ENCODE peak calls at places on chromosomes 2 and 18, in ten cellular contexts. One of them, this sample, is unnamed.

GRCh38 chr2:8594731-8595427 is 87.0 kb upstream of the ID2 start:
- DNase-seq in GM10248: no peak
- DNase-seq in NCI-H2081: no peak
- DNase-seq in T1000: no peak
- DNase-seq in activated CD8-positive, alpha-beta T cell treated with anti-CD3 and anti-CD28 coated beads for 36 hours: no peak
- DNase-seq in activated naive CD4-positive, alpha-beta T cell treated with Interleukin-2 at 50 U/mL for 16 hours: no peak
- DNase-seq in activated CD4-positive, alpha-beta T cell treated with anti-CD3 and anti-CD28 coated beads, Interleukin-2, amount 50 U/mL, for 1 hour: no peak
- DNase-seq in fibroblast of pulmonary artery: no peak
- DNase-seq in GM19239: no peak
- DNase-seq in HEK293T: no peak
- DNase-seq in this sample: no peak

GRCh38 chr18:35920623-35921022 is 51.9 kb upstream of the RMP24 start:
- DNase-seq in activated CD4-positive, alpha-beta T cell treated with anti-CD3 and anti-CD28 coated beads, Interleukin-2, amount 50 U/mL, for 1 hour: no peak
- DNase-seq in fibroblast of pulmonary artery: no peak
- DNase-seq in HEK293T: no peak
- DNase-seq in activated CD8-positive, alpha-beta T cell treated with anti-CD3 and anti-CD28 coated beads for 36 hours: no peak
- DNase-seq in T1000: no peak
- DNase-seq in activated naive CD4-positive, alpha-beta T cell treated with Interleukin-2 at 50 U/mL for 16 hours: no peak
- DNase-seq in NCI-H2081: no peak
- DNase-seq in GM19239: no peak
- DNase-seq in GM10248: no peak
- DNase-seq in this sample: peak

GRCh38 chr2:159010340-159010739 is 41.9 kb downstream of the TANC1 start:
- DNase-seq in activated CD4-positive, alpha-beta T cell treated with anti-CD3 and anti-CD28 coated beads, Interleukin-2, amount 50 U/mL, for 1 hour: no peak
- DNase-seq in fibroblast of pulmonary artery: peak
- DNase-seq in NCI-H2081: no peak
- DNase-seq in GM10248: no peak
- DNase-seq in T1000: no peak
- DNase-seq in HEK293T: no peak
- DNase-seq in GM19239: no peak
- DNase-seq in activated CD8-positive, alpha-beta T cell treated with anti-CD3 and anti-CD28 coated beads for 36 hours: peak
- DNase-seq in activated naive CD4-positive, alpha-beta T cell treated with Interleukin-2 at 50 U/mL for 16 hours: no peak
- DNase-seq in this sample: no peak

GRCh38 chr2:156672569-156673270 is 236.5 kb downstream of the GPD2 start:
- DNase-seq in activated naive CD4-positive, alpha-beta T cell treated with Interleukin-2 at 50 U/mL for 16 hours: no peak
- DNase-seq in GM10248: no peak
- DNase-seq in T1000: no peak
- DNase-seq in activated CD4-positive, alpha-beta T cell treated with anti-CD3 and anti-CD28 coated beads, Interleukin-2, amount 50 U/mL, for 1 hour: no peak
- DNase-seq in activated CD8-positive, alpha-beta T cell treated with anti-CD3 and anti-CD28 coated beads for 36 hours: no peak
- DNase-seq in GM19239: no peak
- DNase-seq in NCI-H2081: no peak
- DNase-seq in fibroblast of pulmonary artery: no peak
- DNase-seq in HEK293T: no peak
- DNase-seq in this sample: no peak

GRCh38 chr2:199696048-199696447 is 154.9 kb downstream of the FTCDNL1 start:
- DNase-seq in T1000: no peak
- DNase-seq in activated naive CD4-positive, alpha-beta T cell treated with Interleukin-2 at 50 U/mL for 16 hours: no peak
- DNase-seq in HEK293T: no peak
- DNase-seq in NCI-H2081: no peak
- DNase-seq in activated CD4-positive, alpha-beta T cell treated with anti-CD3 and anti-CD28 coated beads, Interleukin-2, amount 50 U/mL, for 1 hour: no peak
- DNase-seq in GM10248: no peak
- DNase-seq in activated CD8-positive, alpha-beta T cell treated with anti-CD3 and anti-CD28 coated beads for 36 hours: no peak
- DNase-seq in fibroblast of pulmonary artery: no peak
- DNase-seq in GM19239: no peak
- DNase-seq in this sample: no peak

GRCh38 chr2:33505966-33506365 is 29.5 kb downstream of the RASGRP3 start:
- DNase-seq in activated CD4-positive, alpha-beta T cell treated with anti-CD3 and anti-CD28 coated beads, Interleukin-2, amount 50 U/mL, for 1 hour: no peak
- DNase-seq in HEK293T: no peak
- DNase-seq in GM10248: no peak
- DNase-seq in activated naive CD4-positive, alpha-beta T cell treated with Interleukin-2 at 50 U/mL for 16 hours: no peak
- DNase-seq in T1000: no peak
- DNase-seq in GM19239: no peak
- DNase-seq in NCI-H2081: no peak
- DNase-seq in activated CD8-positive, alpha-beta T cell treated with anti-CD3 and anti-CD28 coated beads for 36 hours: no peak
- DNase-seq in fibroblast of pulmonary artery: no peak
- DNase-seq in this sample: no peak

GRCh38 chr2:567865-568638 is 109.2 kb downstream of the TMEM18 start:
- DNase-seq in NCI-H2081: no peak
- DNase-seq in HEK293T: no peak
- DNase-seq in activated naive CD4-positive, alpha-beta T cell treated with Interleukin-2 at 50 U/mL for 16 hours: no peak
- DNase-seq in activated CD8-positive, alpha-beta T cell treated with anti-CD3 and anti-CD28 coated beads for 36 hours: no peak
- DNase-seq in GM19239: no peak
- DNase-seq in activated CD4-positive, alpha-beta T cell treated with anti-CD3 and anti-CD28 coated beads, Interleukin-2, amount 50 U/mL, for 1 hour: no peak
- DNase-seq in T1000: no peak
- DNase-seq in GM10248: no peak
- DNase-seq in fibroblast of pulmonary artery: peak
- DNase-seq in this sample: no peak

GRCh38 chr2:239466046-239466754 is 65.4 kb upstream of the HDAC4 start:
- DNase-seq in HEK293T: no peak
- DNase-seq in GM10248: no peak
- DNase-seq in T1000: no peak
- DNase-seq in activated CD8-positive, alpha-beta T cell treated with anti-CD3 and anti-CD28 coated beads for 36 hours: no peak
- DNase-seq in NCI-H2081: no peak
- DNase-seq in activated CD4-positive, alpha-beta T cell treated with anti-CD3 and anti-CD28 coated beads, Interleukin-2, amount 50 U/mL, for 1 hour: no peak
- DNase-seq in activated naive CD4-positive, alpha-beta T cell treated with Interleukin-2 at 50 U/mL for 16 hours: no peak
- DNase-seq in GM19239: no peak
- DNase-seq in fibroblast of pulmonary artery: no peak
- DNase-seq in this sample: peak

GRCh38 chr2:10597956-10598355 is 91.8 kb downstream of the NOL10 start:
- DNase-seq in fibroblast of pulmonary artery: no peak
- DNase-seq in activated CD4-positive, alpha-beta T cell treated with anti-CD3 and anti-CD28 coated beads, Interleukin-2, amount 50 U/mL, for 1 hour: no peak
- DNase-seq in NCI-H2081: no peak
- DNase-seq in GM10248: no peak
- DNase-seq in GM19239: no peak
- DNase-seq in activated CD8-positive, alpha-beta T cell treated with anti-CD3 and anti-CD28 coated beads for 36 hours: no peak
- DNase-seq in HEK293T: no peak
- DNase-seq in T1000: no peak
- DNase-seq in activated naive CD4-positive, alpha-beta T cell treated with Interleukin-2 at 50 U/mL for 16 hours: no peak
- DNase-seq in this sample: no peak

GRCh38 chr2:177735318-177735803 is 337.2 kb downstream of the PDE11A start:
- DNase-seq in T1000: no peak
- DNase-seq in activated CD8-positive, alpha-beta T cell treated with anti-CD3 and anti-CD28 coated beads for 36 hours: no peak
- DNase-seq in activated naive CD4-positive, alpha-beta T cell treated with Interleukin-2 at 50 U/mL for 16 hours: no peak
- DNase-seq in NCI-H2081: no peak
- DNase-seq in fibroblast of pulmonary artery: no peak
- DNase-seq in HEK293T: no peak
- DNase-seq in GM10248: no peak
- DNase-seq in activated CD4-positive, alpha-beta T cell treated with anti-CD3 and anti-CD28 coated beads, Interleukin-2, amount 50 U/mL, for 1 hour: no peak
- DNase-seq in GM19239: no peak
- DNase-seq in this sample: no peak

GRCh38 chr2:57698935-57699449 is 347.6 kb upstream of the VRK2 start:
- DNase-seq in T1000: no peak
- DNase-seq in NCI-H2081: no peak
- DNase-seq in activated CD4-positive, alpha-beta T cell treated with anti-CD3 and anti-CD28 coated beads, Interleukin-2, amount 50 U/mL, for 1 hour: no peak
- DNase-seq in GM19239: no peak
- DNase-seq in fibroblast of pulmonary artery: no peak
- DNase-seq in activated CD8-positive, alpha-beta T cell treated with anti-CD3 and anti-CD28 coated beads for 36 hours: no peak
- DNase-seq in activated naive CD4-positive, alpha-beta T cell treated with Interleukin-2 at 50 U/mL for 16 hours: no peak
- DNase-seq in GM10248: no peak
- DNase-seq in HEK293T: no peak
- DNase-seq in this sample: no peak

GRCh38 chr18:33606621-33607020 is 28.6 kb downstream of the ASXL3 start:
- DNase-seq in activated naive CD4-positive, alpha-beta T cell treated with Interleukin-2 at 50 U/mL for 16 hours: no peak
- DNase-seq in GM19239: no peak
- DNase-seq in fibroblast of pulmonary artery: no peak
- DNase-seq in GM10248: no peak
- DNase-seq in NCI-H2081: no peak
- DNase-seq in activated CD4-positive, alpha-beta T cell treated with anti-CD3 and anti-CD28 coated beads, Interleukin-2, amount 50 U/mL, for 1 hour: no peak
- DNase-seq in T1000: no peak
- DNase-seq in activated CD8-positive, alpha-beta T cell treated with anti-CD3 and anti-CD28 coated beads for 36 hours: no peak
- DNase-seq in HEK293T: peak
- DNase-seq in this sample: no peak

GRCh38 chr18:11987527-11987926 is 6.2 kb downstream of the IMPA2 start:
- DNase-seq in GM19239: no peak
- DNase-seq in T1000: no peak
- DNase-seq in GM10248: no peak
- DNase-seq in fibroblast of pulmonary artery: peak
- DNase-seq in NCI-H2081: no peak
- DNase-seq in HEK293T: no peak
- DNase-seq in activated naive CD4-positive, alpha-beta T cell treated with Interleukin-2 at 50 U/mL for 16 hours: no peak
- DNase-seq in activated CD8-positive, alpha-beta T cell treated with anti-CD3 and anti-CD28 coated beads for 36 hours: no peak
- DNase-seq in activated CD4-positive, alpha-beta T cell treated with anti-CD3 and anti-CD28 coated beads, Interleukin-2, amount 50 U/mL, for 1 hour: no peak
- DNase-seq in this sample: no peak

GRCh38 chr18:79200546-79201268 is 131.5 kb downstream of the ATP9B start:
- DNase-seq in GM10248: peak
- DNase-seq in activated naive CD4-positive, alpha-beta T cell treated with Interleukin-2 at 50 U/mL for 16 hours: no peak
- DNase-seq in T1000: no peak
- DNase-seq in fibroblast of pulmonary artery: peak
- DNase-seq in activated CD8-positive, alpha-beta T cell treated with anti-CD3 and anti-CD28 coated beads for 36 hours: peak
- DNase-seq in HEK293T: peak
- DNase-seq in GM19239: no peak
- DNase-seq in NCI-H2081: no peak
- DNase-seq in activated CD4-positive, alpha-beta T cell treated with anti-CD3 and anti-CD28 coated beads, Interleukin-2, amount 50 U/mL, for 1 hour: peak
- DNase-seq in this sample: peak

GRCh38 chr2:20456049-20456665 is 9.3 kb downstream of the RHOB start:
- DNase-seq in GM10248: no peak
- DNase-seq in fibroblast of pulmonary artery: no peak
- DNase-seq in HEK293T: no peak
- DNase-seq in activated naive CD4-positive, alpha-beta T cell treated with Interleukin-2 at 50 U/mL for 16 hours: no peak
- DNase-seq in activated CD8-positive, alpha-beta T cell treated with anti-CD3 and anti-CD28 coated beads for 36 hours: no peak
- DNase-seq in NCI-H2081: no peak
- DNase-seq in GM19239: no peak
- DNase-seq in activated CD4-positive, alpha-beta T cell treated with anti-CD3 and anti-CD28 coated beads, Interleukin-2, amount 50 U/mL, for 1 hour: no peak
- DNase-seq in T1000: no peak
- DNase-seq in this sample: peak

GRCh38 chr2:239110595-239111048 is 262.7 kb downstream of the TWIST2 start:
- DNase-seq in activated CD4-positive, alpha-beta T cell treated with anti-CD3 and anti-CD28 coated beads, Interleukin-2, amount 50 U/mL, for 1 hour: no peak
- DNase-seq in GM10248: no peak
- DNase-seq in activated CD8-positive, alpha-beta T cell treated with anti-CD3 and anti-CD28 coated beads for 36 hours: no peak
- DNase-seq in fibroblast of pulmonary artery: no peak
- DNase-seq in activated naive CD4-positive, alpha-beta T cell treated with Interleukin-2 at 50 U/mL for 16 hours: no peak
- DNase-seq in NCI-H2081: no peak
- DNase-seq in GM19239: no peak
- DNase-seq in HEK293T: no peak
- DNase-seq in T1000: no peak
- DNase-seq in this sample: no peak

GRCh38 chr2:172623249-172623965 is 67.5 kb downstream of the PDK1 start:
- DNase-seq in activated CD4-positive, alpha-beta T cell treated with anti-CD3 and anti-CD28 coated beads, Interleukin-2, amount 50 U/mL, for 1 hour: no peak
- DNase-seq in GM10248: no peak
- DNase-seq in fibroblast of pulmonary artery: peak
- DNase-seq in activated naive CD4-positive, alpha-beta T cell treated with Interleukin-2 at 50 U/mL for 16 hours: no peak
- DNase-seq in HEK293T: no peak
- DNase-seq in activated CD8-positive, alpha-beta T cell treated with anti-CD3 and anti-CD28 coated beads for 36 hours: no peak
- DNase-seq in T1000: no peak
- DNase-seq in GM19239: no peak
- DNase-seq in NCI-H2081: no peak
- DNase-seq in this sample: no peak

GRCh38 chr18:66727991-66728390 is 124.1 kb upstream of the CDH19 start:
- DNase-seq in activated CD4-positive, alpha-beta T cell treated with anti-CD3 and anti-CD28 coated beads, Interleukin-2, amount 50 U/mL, for 1 hour: no peak
- DNase-seq in GM10248: no peak
- DNase-seq in HEK293T: no peak
- DNase-seq in T1000: no peak
- DNase-seq in activated naive CD4-positive, alpha-beta T cell treated with Interleukin-2 at 50 U/mL for 16 hours: no peak
- DNase-seq in activated CD8-positive, alpha-beta T cell treated with anti-CD3 and anti-CD28 coated beads for 36 hours: no peak
- DNase-seq in fibroblast of pulmonary artery: peak
- DNase-seq in NCI-H2081: no peak
- DNase-seq in GM19239: no peak
- DNase-seq in this sample: no peak

GRCh38 chr2:23413641-23414040 is 28.7 kb downstream of the KLHL29 start:
- DNase-seq in NCI-H2081: no peak
- DNase-seq in GM10248: no peak
- DNase-seq in GM19239: no peak
- DNase-seq in T1000: no peak
- DNase-seq in activated CD4-positive, alpha-beta T cell treated with anti-CD3 and anti-CD28 coated beads, Interleukin-2, amount 50 U/mL, for 1 hour: no peak
- DNase-seq in activated naive CD4-positive, alpha-beta T cell treated with Interleukin-2 at 50 U/mL for 16 hours: no peak
- DNase-seq in HEK293T: no peak
- DNase-seq in activated CD8-positive, alpha-beta T cell treated with anti-CD3 and anti-CD28 coated beads for 36 hours: no peak
- DNase-seq in fibroblast of pulmonary artery: no peak
- DNase-seq in this sample: no peak

GRCh38 chr2:8049851-8050571 is 631.8 kb upstream of the ID2 start:
- DNase-seq in HEK293T: no peak
- DNase-seq in GM19239: peak
- DNase-seq in activated CD8-positive, alpha-beta T cell treated with anti-CD3 and anti-CD28 coated beads for 36 hours: peak
- DNase-seq in fibroblast of pulmonary artery: no peak
- DNase-seq in activated naive CD4-positive, alpha-beta T cell treated with Interleukin-2 at 50 U/mL for 16 hours: peak
- DNase-seq in activated CD4-positive, alpha-beta T cell treated with anti-CD3 and anti-CD28 coated beads, Interleukin-2, amount 50 U/mL, for 1 hour: no peak
- DNase-seq in T1000: no peak
- DNase-seq in GM10248: peak
- DNase-seq in NCI-H2081: no peak
- DNase-seq in this sample: no peak

GRCh38 chr2:113370478-113371091 is 66.9 kb upstream of the ZNG1B start:
- DNase-seq in NCI-H2081: no peak
- DNase-seq in T1000: no peak
- DNase-seq in fibroblast of pulmonary artery: peak
- DNase-seq in activated naive CD4-positive, alpha-beta T cell treated with Interleukin-2 at 50 U/mL for 16 hours: peak
- DNase-seq in activated CD8-positive, alpha-beta T cell treated with anti-CD3 and anti-CD28 coated beads for 36 hours: peak
- DNase-seq in GM10248: peak
- DNase-seq in activated CD4-positive, alpha-beta T cell treated with anti-CD3 and anti-CD28 coated beads, Interleukin-2, amount 50 U/mL, for 1 hour: peak
- DNase-seq in HEK293T: peak
- DNase-seq in GM19239: peak
- DNase-seq in this sample: peak

GRCh38 chr2:8268172-8268783 is 413.6 kb upstream of the ID2 start:
- DNase-seq in T1000: no peak
- DNase-seq in activated CD8-positive, alpha-beta T cell treated with anti-CD3 and anti-CD28 coated beads for 36 hours: no peak
- DNase-seq in activated CD4-positive, alpha-beta T cell treated with anti-CD3 and anti-CD28 coated beads, Interleukin-2, amount 50 U/mL, for 1 hour: no peak
- DNase-seq in activated naive CD4-positive, alpha-beta T cell treated with Interleukin-2 at 50 U/mL for 16 hours: no peak
- DNase-seq in NCI-H2081: no peak
- DNase-seq in GM10248: no peak
- DNase-seq in HEK293T: no peak
- DNase-seq in fibroblast of pulmonary artery: peak
- DNase-seq in GM19239: no peak
- DNase-seq in this sample: no peak

GRCh38 chr18:12015697-12016062 is 34.4 kb downstream of the IMPA2 start:
- DNase-seq in GM19239: no peak
- DNase-seq in activated CD4-positive, alpha-beta T cell treated with anti-CD3 and anti-CD28 coated beads, Interleukin-2, amount 50 U/mL, for 1 hour: no peak
- DNase-seq in fibroblast of pulmonary artery: no peak
- DNase-seq in GM10248: no peak
- DNase-seq in T1000: no peak
- DNase-seq in NCI-H2081: no peak
- DNase-seq in HEK293T: no peak
- DNase-seq in activated CD8-positive, alpha-beta T cell treated with anti-CD3 and anti-CD28 coated beads for 36 hours: no peak
- DNase-seq in activated naive CD4-positive, alpha-beta T cell treated with Interleukin-2 at 50 U/mL for 16 hours: no peak
- DNase-seq in this sample: no peak

GRCh38 chr18:51212606-51213005 is 15.1 kb upstream of the MEX3C start:
- DNase-seq in fibroblast of pulmonary artery: no peak
- DNase-seq in GM10248: no peak
- DNase-seq in activated CD8-positive, alpha-beta T cell treated with anti-CD3 and anti-CD28 coated beads for 36 hours: no peak
- DNase-seq in T1000: no peak
- DNase-seq in HEK293T: no peak
- DNase-seq in activated naive CD4-positive, alpha-beta T cell treated with Interleukin-2 at 50 U/mL for 16 hours: no peak
- DNase-seq in GM19239: no peak
- DNase-seq in activated CD4-positive, alpha-beta T cell treated with anti-CD3 and anti-CD28 coated beads, Interleukin-2, amount 50 U/mL, for 1 hour: no peak
- DNase-seq in NCI-H2081: no peak
- DNase-seq in this sample: no peak

GRCh38 chr2:218378053-218378452 is 4.0 kb upstream of the SLC11A1 start:
- DNase-seq in HEK293T: no peak
- DNase-seq in GM19239: no peak
- DNase-seq in activated CD4-positive, alpha-beta T cell treated with anti-CD3 and anti-CD28 coated beads, Interleukin-2, amount 50 U/mL, for 1 hour: no peak
- DNase-seq in NCI-H2081: no peak
- DNase-seq in T1000: no peak
- DNase-seq in GM10248: no peak
- DNase-seq in activated CD8-positive, alpha-beta T cell treated with anti-CD3 and anti-CD28 coated beads for 36 hours: no peak
- DNase-seq in activated naive CD4-positive, alpha-beta T cell treated with Interleukin-2 at 50 U/mL for 16 hours: no peak
- DNase-seq in fibroblast of pulmonary artery: no peak
- DNase-seq in this sample: no peak

GRCh38 chr18:63579643-63580042 is 7.5 kb upstream of the SERPINB13 start:
- DNase-seq in fibroblast of pulmonary artery: no peak
- DNase-seq in GM19239: no peak
- DNase-seq in activated CD8-positive, alpha-beta T cell treated with anti-CD3 and anti-CD28 coated beads for 36 hours: no peak
- DNase-seq in HEK293T: no peak
- DNase-seq in GM10248: no peak
- DNase-seq in activated CD4-positive, alpha-beta T cell treated with anti-CD3 and anti-CD28 coated beads, Interleukin-2, amount 50 U/mL, for 1 hour: no peak
- DNase-seq in NCI-H2081: no peak
- DNase-seq in activated naive CD4-positive, alpha-beta T cell treated with Interleukin-2 at 50 U/mL for 16 hours: no peak
- DNase-seq in T1000: no peak
- DNase-seq in this sample: no peak

GRCh38 chr2:134416637-134417036 is 162.8 kb downstream of the MGAT5 start:
- DNase-seq in activated naive CD4-positive, alpha-beta T cell treated with Interleukin-2 at 50 U/mL for 16 hours: no peak
- DNase-seq in GM19239: no peak
- DNase-seq in activated CD4-positive, alpha-beta T cell treated with anti-CD3 and anti-CD28 coated beads, Interleukin-2, amount 50 U/mL, for 1 hour: no peak
- DNase-seq in fibroblast of pulmonary artery: no peak
- DNase-seq in activated CD8-positive, alpha-beta T cell treated with anti-CD3 and anti-CD28 coated beads for 36 hours: no peak
- DNase-seq in GM10248: no peak
- DNase-seq in T1000: no peak
- DNase-seq in NCI-H2081: no peak
- DNase-seq in HEK293T: no peak
- DNase-seq in this sample: no peak

GRCh38 chr2:224754129-224754528 is 38.0 kb upstream of the CCDC195 start:
- DNase-seq in activated CD8-positive, alpha-beta T cell treated with anti-CD3 and anti-CD28 coated beads for 36 hours: no peak
- DNase-seq in NCI-H2081: no peak
- DNase-seq in fibroblast of pulmonary artery: peak
- DNase-seq in T1000: peak
- DNase-seq in GM10248: no peak
- DNase-seq in activated CD4-positive, alpha-beta T cell treated with anti-CD3 and anti-CD28 coated beads, Interleukin-2, amount 50 U/mL, for 1 hour: no peak
- DNase-seq in activated naive CD4-positive, alpha-beta T cell treated with Interleukin-2 at 50 U/mL for 16 hours: no peak
- DNase-seq in GM19239: no peak
- DNase-seq in HEK293T: no peak
- DNase-seq in this sample: no peak

This sample was measured in endodermal cell.